ENCODE peak calls at places on chromosomes 2 and 18, in nine cellular contexts. K, I, H, Y, R, U, V, Z and E are unnamed samples.

GRCh38 chr2:208224802-208225201 is 30.1 kb downstream of the IDH1 start:
- DNase-seq in K (no peak), I (no peak), H (no peak), Y (no peak), R (no peak), U (no peak), V (no peak), Z (no peak), E (no peak)

GRCh38 chr2:45754087-45755015 is 102.9 kb downstream of the PRKCE start:
- DNase-seq in K (no peak), I (no peak), H (no peak), Y (no peak), R (no peak), U (no peak), V (no peak), Z (no peak), E (no peak)

GRCh38 chr2:45857206-45857605 is 205.7 kb downstream of the PRKCE start:
- DNase-seq in K (peak), I (no peak), H (no peak), Y (no peak), R (no peak), U (no peak), V (no peak), Z (no peak), E (no peak)

GRCh38 chr2:190136825-190137224 is 74.3 kb upstream of the MSTN start:
- DNase-seq in K (no peak), I (no peak), H (no peak), Y (no peak), R (no peak), U (no peak), V (no peak), Z (no peak), E (no peak)

GRCh38 chr2:101826716-101827115 is 129.2 kb downstream of the MAP4K4 start:
- DNase-seq in K (no peak), I (no peak), H (no peak), Y (no peak), R (no peak), U (no peak), V (no peak), Z (no peak), E (no peak)

GRCh38 chr2:113886479-113887383 is 3.2 kb upstream of the ACTR3 start:
- DNase-seq in K (peak), I (no peak), H (peak), Y (no peak), R (peak), U (peak), V (peak), Z (no peak), E (no peak)

GRCh38 chr2:142581491-142581890 is 296.0 kb upstream of the KYNU start:
- DNase-seq in K (no peak), I (no peak), H (no peak), Y (no peak), R (no peak), U (no peak), V (no peak), Z (no peak), E (no peak)

GRCh38 chr2:54139210-54139609 is 23.8 kb downstream of the ACYP2 start:
- DNase-seq in K (no peak), I (no peak), H (no peak), Y (no peak), R (no peak), U (no peak), V (no peak), Z (no peak), E (no peak)

GRCh38 chr18:43303376-43303775 is 26.1 kb upstream of the SYT4 start:
- DNase-seq in K (no peak), I (no peak), H (no peak), Y (no peak), R (no peak), U (no peak), V (no peak), Z (no peak), E (no peak)

GRCh38 chr2:16334886-16335605 is 330.6 kb downstream of the CYRIA start:
- DNase-seq in K (no peak), I (no peak), H (no peak), Y (no peak), R (no peak), U (no peak), V (no peak), Z (no peak), E (peak)

GRCh38 chr18:77651441-77651840 is 401.8 kb downstream of the GALR1 start:
- DNase-seq in K (no peak), I (no peak), H (no peak), Y (no peak), R (no peak), U (no peak), V (no peak), Z (no peak), E (no peak)

GRCh38 chr2:80167284-80167808 is 137.2 kb downstream of the LRRTM1 start:
- DNase-seq in K (no peak), I (no peak), H (no peak), Y (no peak), R (no peak), U (no peak), V (no peak), Z (no peak), E (no peak)

GRCh38 chr2:240356700-240357640 is 78.5 kb upstream of the GPC1 start:
- DNase-seq in K (no peak), I (peak), H (no peak), Y (no peak), R (no peak), U (no peak), V (no peak), Z (no peak), E (no peak)

GRCh38 chr2:126657636-126658315 is 1.8 kb downstream of the GYPC start:
- DNase-seq in K (peak), I (no peak), H (peak), Y (no peak), R (peak), U (peak), V (peak), Z (peak), E (no peak)

GRCh38 chr2:2613279-2614199 is 282.5 kb upstream of the MYT1L start:
- DNase-seq in K (peak), I (peak), H (peak), Y (peak), R (peak), U (peak), V (peak), Z (peak), E (peak)

GRCh38 chr2:39664478-39664877 is 1.2 kb upstream of the TMEM178A start:
- DNase-seq in K (no peak), I (no peak), H (no peak), Y (no peak), R (no peak), U (no peak), V (no peak), Z (no peak), E (no peak)

GRCh38 chr2:24007693-24008092 is 2.2 kb upstream of the MFSD2B start:
- DNase-seq in K (no peak), I (no peak), H (no peak), Y (no peak), R (no peak), U (no peak), V (no peak), Z (no peak), E (no peak)

GRCh38 chr2:106030287-106031268 is 163.5 kb downstream of the UXS1 start:
- DNase-seq in K (peak), I (no peak), H (peak), Y (peak), R (peak), U (no peak), V (peak), Z (no peak), E (no peak)

GRCh38 chr2:165219491-165219890 is 15.6 kb upstream of the SCN3A start:
- DNase-seq in K (no peak), I (no peak), H (no peak), Y (no peak), R (no peak), U (no peak), V (no peak), Z (no peak), E (no peak)

GRCh38 chr2:139478191-139478914 is 698.2 kb upstream of the NXPH2 start:
- DNase-seq in K (no peak), I (no peak), H (no peak), Y (no peak), R (no peak), U (no peak), V (no peak), Z (no peak), E (no peak)

GRCh38 chr2:151251012-151251411 is 10.7 kb downstream of the RBM43 start:
- DNase-seq in K (peak), I (no peak), H (no peak), Y (no peak), R (no peak), U (no peak), V (no peak), Z (no peak), E (no peak)

GRCh38 chr18:50311573-50312106 is 24.1 kb upstream of the CXXC1 start:
- DNase-seq in K (no peak), I (no peak), H (no peak), Y (no peak), R (no peak), U (no peak), V (no peak), Z (no peak), E (no peak)

GRCh38 chr2:228263156-228263555 is 81.7 kb upstream of the SPHKAP start:
- DNase-seq in K (no peak), I (no peak), H (no peak), Y (no peak), R (no peak), U (no peak), V (no peak), Z (no peak), E (no peak)

GRCh38 chr2:88342749-88343148 is 109.7 kb downstream of the FOXI3 start:
- DNase-seq in K (no peak), I (no peak), H (no peak), Y (no peak), R (no peak), U (peak), V (no peak), Z (no peak), E (no peak)

GRCh38 chr2:7034313-7034712 is 117.1 kb downstream of the RNF144A start:
- DNase-seq in K (peak), I (no peak), H (no peak), Y (no peak), R (no peak), U (no peak), V (no peak), Z (no peak), E (no peak)

GRCh38 chr2:187842978-187843847 is 289.0 kb upstream of the TFPI start:
- DNase-seq in K (peak), I (no peak), H (no peak), Y (peak), R (peak), U (no peak), V (no peak), Z (no peak), E (no peak)

GRCh38 chr2:235230809-235231601 is 262.8 kb upstream of the AGAP1 start:
- DNase-seq in K (peak), I (no peak), H (no peak), Y (no peak), R (no peak), U (no peak), V (peak), Z (no peak), E (no peak)

GRCh38 chr18:9366126-9366714 is 31.6 kb downstream of the TWSG1 start:
- DNase-seq in K (peak), I (no peak), H (peak), Y (peak), R (no peak), U (peak), V (no peak), Z (no peak), E (no peak)

GRCh38 chr2:143110759-143111428 is 18.3 kb upstream of the ARHGAP15 start:
- DNase-seq in K (peak), I (peak), H (peak), Y (peak), R (peak), U (no peak), V (peak), Z (no peak), E (no peak)

GRCh38 chr2:72925328-72925943 is 8.1 kb downstream of the EMX1 start:
- DNase-seq in K (no peak), I (peak), H (no peak), Y (no peak), R (no peak), U (peak), V (no peak), Z (peak), E (peak)

GRCh38 chr18:60421356-60422118 is 49.0 kb upstream of the MC4R start:
- DNase-seq in K (no peak), I (no peak), H (no peak), Y (no peak), R (no peak), U (no peak), V (no peak), Z (no peak), E (no peak)

GRCh38 chr2:69768217-69768616 is 26.3 kb downstream of the ANXA4 start:
- DNase-seq in K (no peak), I (no peak), H (no peak), Y (no peak), R (no peak), U (no peak), V (no peak), Z (no peak), E (no peak)

GRCh38 chr2:69770193-69770702 is 28.3 kb downstream of the ANXA4 start:
- DNase-seq in K (peak), I (no peak), H (peak), Y (peak), R (no peak), U (no peak), V (no peak), Z (no peak), E (no peak)

GRCh38 chr2:69767034-69767433 is 25.1 kb downstream of the ANXA4 start:
- DNase-seq in K (peak), I (no peak), H (no peak), Y (no peak), R (no peak), U (no peak), V (no peak), Z (no peak), E (no peak)

GRCh38 chr2:69770747-69771146 is 28.8 kb downstream of the ANXA4 start:
- DNase-seq in K (no peak), I (no peak), H (no peak), Y (no peak), R (no peak), U (no peak), V (no peak), Z (no peak), E (no peak)

GRCh38 chr2:69768789-69769188 is 26.9 kb downstream of the ANXA4 start:
- DNase-seq in K (no peak), I (no peak), H (no peak), Y (no peak), R (no peak), U (no peak), V (no peak), Z (no peak), E (no peak)
- TF ChIP-seq CTCF in K (no peak), I (no peak), H (no peak), Y (no peak), R (no peak), U (no peak), V (no peak), Z (no peak), E (no peak)

GRCh38 chr2:159555651-159556392 is 60.5 kb downstream of the BAZ2B start:
- DNase-seq in K (no peak), I (no peak), H (no peak), Y (no peak), R (no peak), U (no peak), V (no peak), Z (no peak), E (no peak)

GRCh38 chr2:159558479-159558878 is 57.9 kb downstream of the BAZ2B start:
- DNase-seq in K (peak), I (no peak), H (no peak), Y (no peak), R (no peak), U (no peak), V (no peak), Z (no peak), E (no peak)

GRCh38 chr2:159561242-159561641 is 55.1 kb downstream of the BAZ2B start:
- DNase-seq in K (no peak), I (no peak), H (no peak), Y (no peak), R (no peak), U (no peak), V (no peak), Z (no peak), E (no peak)

GRCh38 chr2:159559034-159559433 is 57.3 kb downstream of the BAZ2B start:
- DNase-seq in K (no peak), I (no peak), H (no peak), Y (no peak), R (no peak), U (no peak), V (no peak), Z (no peak), E (no peak)

GRCh38 chr2:159557437-159558034 is 58.8 kb downstream of the BAZ2B start:
- DNase-seq in K (peak), I (no peak), H (no peak), Y (peak), R (no peak), U (no peak), V (no peak), Z (no peak), E (no peak)
- TF ChIP-seq CTCF in K (peak), I (no peak), H (no peak), Y (peak), R (peak), U (no peak), V (no peak), Z (no peak), E (peak)

GRCh38 chr18:45386256-45386655 is 229.0 kb upstream of the SLC14A2 start:
- DNase-seq in K (peak), I (peak), H (no peak), Y (peak), R (peak), U (no peak), V (no peak), Z (no peak), E (no peak)
- TF ChIP-seq CTCF in K (peak), I (peak), H (peak), Y (no peak), R (peak), U (no peak), V (no peak), Z (peak), E (peak)

GRCh38 chr2:98090951-98091350 is 4.0 kb downstream of the VWA3B start:
- DNase-seq in K (no peak), I (no peak), H (no peak), Y (no peak), R (no peak), U (no peak), V (no peak), Z (no peak), E (no peak)

GRCh38 chr2:98091738-98092137 is 4.8 kb downstream of the VWA3B start:
- DNase-seq in K (no peak), I (no peak), H (peak), Y (no peak), R (no peak), U (no peak), V (no peak), Z (no peak), E (no peak)

GRCh38 chr2:98088261-98088660 is 1.3 kb downstream of the VWA3B start:
- DNase-seq in K (no peak), I (no peak), H (peak), Y (no peak), R (no peak), U (no peak), V (no peak), Z (no peak), E (no peak)

GRCh38 chr2:98093611-98094010 is 6.6 kb downstream of the VWA3B start:
- DNase-seq in K (no peak), I (no peak), H (no peak), Y (no peak), R (no peak), U (no peak), V (no peak), Z (no peak), E (no peak)

GRCh38 chr2:98093146-98093545 is 6.2 kb downstream of the VWA3B start:
- DNase-seq in K (no peak), I (no peak), H (no peak), Y (no peak), R (no peak), U (no peak), V (no peak), Z (no peak), E (no peak)
- TF ChIP-seq CTCF in K (no peak), I (no peak), H (no peak), Y (no peak), R (no peak), U (no peak), V (no peak), Z (no peak), E (no peak)

DNA sequence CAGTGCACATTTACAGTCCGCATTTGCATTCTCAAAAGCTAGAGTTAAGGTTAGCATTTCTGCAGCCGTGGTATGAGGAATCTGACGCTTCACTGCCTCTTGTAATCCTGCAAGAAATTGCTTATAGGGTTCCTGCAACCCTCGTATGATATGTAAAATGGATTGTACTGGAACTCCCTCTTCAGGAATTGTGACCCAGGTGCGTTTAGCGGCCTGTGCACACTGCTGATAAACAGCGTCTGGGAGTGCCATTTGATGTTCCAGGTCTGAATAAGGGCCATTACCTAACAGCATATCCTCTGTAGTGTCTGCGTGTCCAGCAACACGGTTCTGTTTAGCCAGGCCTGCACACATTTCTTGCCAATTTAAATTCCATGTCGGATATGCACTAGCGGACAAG is 42.5 kb downstream of the CXCR4 start:
- DNase-seq in K (no peak), I (no peak), H (no peak), Y (peak), R (no peak), U (no peak), V (no peak), Z (no peak), E (no peak)
- TF ChIP-seq CTCF in K (no peak), I (no peak), H (no peak), Y (no peak), R (no peak), U (no peak), V (no peak), Z (no peak), E (no peak)